ENCODE peak calls at places on chromosome 14, in seven cellular contexts. One of them, this sample, is unnamed.

GRCh38 chr14:67517083-67517482 is 16.0 kb upstream of the PLEKHH1 start:
- DNase-seq in ovary: peak; percentile 23
- DNase-seq in lower leg skin: no peak
- DNase-seq in body of pancreas: peak; percentile 62
- DNase-seq in A549: no peak
- DNase-seq in esophagus muscularis mucosa: no peak
- DNase-seq in Peyer's patch: no peak
- DNase-seq in this sample: no peak

GRCh38 chr14:31994391-31995033 is 82.6 kb upstream of the ARHGAP5 start:
- DNase-seq in ovary: no peak
- DNase-seq in lower leg skin: no peak
- DNase-seq in body of pancreas: no peak
- DNase-seq in A549: no peak
- DNase-seq in esophagus muscularis mucosa: peak; percentile 86
- DNase-seq in Peyer's patch: no peak
- DNase-seq in this sample: no peak

GRCh38 chr14:61282746-61283145 is 1.6 kb upstream of the TMEM30B start:
- DNase-seq in ovary: no peak
- DNase-seq in lower leg skin: no peak
- DNase-seq in body of pancreas: no peak
- DNase-seq in A549: no peak
- DNase-seq in esophagus muscularis mucosa: no peak
- DNase-seq in Peyer's patch: no peak
- DNase-seq in this sample: no peak

GRCh38 chr14:85811340-85811739 is 281.4 kb downstream of the FLRT2 start:
- DNase-seq in ovary: no peak
- DNase-seq in lower leg skin: no peak
- DNase-seq in body of pancreas: no peak
- DNase-seq in A549: no peak
- DNase-seq in esophagus muscularis mucosa: no peak
- DNase-seq in Peyer's patch: no peak
- DNase-seq in this sample: no peak

GRCh38 chr14:73795974-73796373 is 55.7 kb upstream of the PTGR2 start:
- DNase-seq in ovary: no peak
- DNase-seq in lower leg skin: no peak
- DNase-seq in body of pancreas: peak; percentile 48
- DNase-seq in A549: peak; percentile 49
- DNase-seq in esophagus muscularis mucosa: no peak
- DNase-seq in Peyer's patch: no peak
- DNase-seq in this sample: no peak

GRCh38 chr14:95231966-95232365 is 74.6 kb upstream of the DICER1 start:
- DNase-seq in ovary: no peak
- DNase-seq in lower leg skin: no peak
- DNase-seq in body of pancreas: peak; percentile 25
- DNase-seq in A549: no peak
- DNase-seq in esophagus muscularis mucosa: no peak
- DNase-seq in Peyer's patch: no peak
- DNase-seq in this sample: no peak

GRCh38 chr14:38721822-38722431 is 381.1 kb downstream of the SEC23A start:
- DNase-seq in ovary: peak; percentile 27
- DNase-seq in lower leg skin: peak; percentile 51
- DNase-seq in body of pancreas: peak; percentile 70
- DNase-seq in A549: peak; percentile 18
- DNase-seq in esophagus muscularis mucosa: no peak
- DNase-seq in Peyer's patch: no peak
- DNase-seq in this sample: peak; percentile 48

GRCh38 chr14:55129086-55129427 is at the start of gene LGALS3:
- DNase-seq in ovary: peak; percentile 83
- DNase-seq in lower leg skin: peak; percentile 71
- DNase-seq in body of pancreas: peak; percentile 78
- DNase-seq in A549: peak; percentile 80
- DNase-seq in esophagus muscularis mucosa: no peak
- DNase-seq in Peyer's patch: peak; percentile 49
- DNase-seq in this sample: peak; percentile 72

GRCh38 chr14:93050761-93051160 is 65.0 kb downstream of the ITPK1 start:
- DNase-seq in ovary: no peak
- DNase-seq in lower leg skin: no peak
- DNase-seq in body of pancreas: no peak
- DNase-seq in A549: no peak
- DNase-seq in esophagus muscularis mucosa: no peak
- DNase-seq in Peyer's patch: no peak
- DNase-seq in this sample: no peak

GRCh38 chr14:73236752-73237218 is 521 bp upstream of the PAPLN start:
- DNase-seq in ovary: no peak
- DNase-seq in lower leg skin: no peak
- DNase-seq in body of pancreas: no peak
- DNase-seq in A549: no peak
- DNase-seq in esophagus muscularis mucosa: no peak
- DNase-seq in Peyer's patch: no peak
- DNase-seq in this sample: no peak

GRCh38 chr14:62329427-62329826 is 567.2 kb downstream of the SNAPC1 start:
- DNase-seq in ovary: no peak
- DNase-seq in lower leg skin: no peak
- DNase-seq in body of pancreas: no peak
- DNase-seq in A549: no peak
- DNase-seq in esophagus muscularis mucosa: no peak
- DNase-seq in Peyer's patch: no peak
- DNase-seq in this sample: no peak

GRCh38 chr14:38073641-38074040 is 134.1 kb upstream of the SSTR1 start:
- DNase-seq in ovary: no peak
- DNase-seq in lower leg skin: no peak
- DNase-seq in body of pancreas: no peak
- DNase-seq in A549: no peak
- DNase-seq in esophagus muscularis mucosa: no peak
- DNase-seq in Peyer's patch: no peak
- DNase-seq in this sample: no peak

GRCh38 chr14:32980178-32980886 is 41.7 kb downstream of the NPAS3 start:
- DNase-seq in ovary: no peak
- DNase-seq in lower leg skin: no peak
- DNase-seq in body of pancreas: no peak
- DNase-seq in A549: no peak
- DNase-seq in esophagus muscularis mucosa: no peak
- DNase-seq in Peyer's patch: no peak
- DNase-seq in this sample: no peak

GRCh38 chr14:37376944-37377609 is 179.3 kb downstream of the MIPOL1 start:
- DNase-seq in ovary: no peak
- DNase-seq in lower leg skin: no peak
- DNase-seq in body of pancreas: no peak
- DNase-seq in A549: no peak
- DNase-seq in esophagus muscularis mucosa: no peak
- DNase-seq in Peyer's patch: no peak
- DNase-seq in this sample: no peak

GRCh38 chr14:37900582-37900981 is 305.2 kb downstream of the TTC6 start:
- DNase-seq in ovary: no peak
- DNase-seq in lower leg skin: no peak
- DNase-seq in body of pancreas: no peak
- DNase-seq in A549: no peak
- DNase-seq in esophagus muscularis mucosa: no peak
- DNase-seq in Peyer's patch: no peak
- DNase-seq in this sample: no peak

GRCh38 chr14:54665938-54666337 is 99.0 kb downstream of the SAMD4A start:
- DNase-seq in ovary: no peak
- DNase-seq in lower leg skin: no peak
- DNase-seq in body of pancreas: no peak
- DNase-seq in A549: no peak
- DNase-seq in esophagus muscularis mucosa: no peak
- DNase-seq in Peyer's patch: no peak
- DNase-seq in this sample: no peak

GRCh38 chr14:38291681-38292459 is 36.0 kb upstream of the CLEC14A start:
- DNase-seq in ovary: no peak
- DNase-seq in lower leg skin: no peak
- DNase-seq in body of pancreas: no peak
- DNase-seq in A549: no peak
- DNase-seq in esophagus muscularis mucosa: no peak
- DNase-seq in Peyer's patch: no peak
- DNase-seq in this sample: no peak

GRCh38 chr14:73829526-73830431 is 21.9 kb upstream of the PTGR2 start:
- DNase-seq in ovary: no peak
- DNase-seq in lower leg skin: no peak
- DNase-seq in body of pancreas: peak; percentile 32
- DNase-seq in A549: no peak
- DNase-seq in esophagus muscularis mucosa: no peak
- DNase-seq in Peyer's patch: no peak
- DNase-seq in this sample: peak; percentile 78

GRCh38 chr14:33484264-33484663 is 466.6 kb downstream of the EGLN3 start:
- DNase-seq in ovary: no peak
- DNase-seq in lower leg skin: no peak
- DNase-seq in body of pancreas: no peak
- DNase-seq in A549: no peak
- DNase-seq in esophagus muscularis mucosa: no peak
- DNase-seq in Peyer's patch: no peak
- DNase-seq in this sample: no peak

GRCh38 chr14:92657457-92658142 is 90.8 kb downstream of the LGMN start:
- DNase-seq in ovary: no peak
- DNase-seq in lower leg skin: peak; percentile 59
- DNase-seq in body of pancreas: peak; percentile 79
- DNase-seq in A549: no peak
- DNase-seq in esophagus muscularis mucosa: no peak
- DNase-seq in Peyer's patch: no peak
- DNase-seq in this sample: peak; percentile 37

GRCh38 chr14:49962616-49963015 is 69.7 kb downstream of the ARF6 start:
- DNase-seq in ovary: no peak
- DNase-seq in lower leg skin: peak; percentile 78
- DNase-seq in body of pancreas: no peak
- DNase-seq in A549: no peak
- DNase-seq in esophagus muscularis mucosa: no peak
- DNase-seq in Peyer's patch: peak; percentile 59
- DNase-seq in this sample: peak; percentile 11

GRCh38 chr14:78598046-78598652 is 428.0 kb downstream of the NRXN3 start:
- DNase-seq in ovary: peak; percentile 17
- DNase-seq in lower leg skin: no peak
- DNase-seq in body of pancreas: peak; percentile 43
- DNase-seq in A549: peak; percentile 68
- DNase-seq in esophagus muscularis mucosa: no peak
- DNase-seq in Peyer's patch: no peak
- DNase-seq in this sample: peak; percentile 58

GRCh38 chr14:21087294-21088091 is 11.0 kb downstream of the ZNF219 start:
- DNase-seq in ovary: peak; percentile 24
- DNase-seq in lower leg skin: no peak
- DNase-seq in body of pancreas: peak; percentile 67
- DNase-seq in A549: no peak
- DNase-seq in esophagus muscularis mucosa: no peak
- DNase-seq in Peyer's patch: no peak
- DNase-seq in this sample: peak; percentile 69

GRCh38 chr14:61174395-61175386 is 106.4 kb downstream of the TMEM30B start:
- DNase-seq in ovary: no peak
- DNase-seq in lower leg skin: no peak
- DNase-seq in body of pancreas: no peak
- DNase-seq in A549: no peak
- DNase-seq in esophagus muscularis mucosa: no peak
- DNase-seq in Peyer's patch: no peak
- DNase-seq in this sample: peak; percentile 7

GRCh38 chr14:55336161-55336560 is 64.9 kb downstream of the FBXO34 start:
- DNase-seq in ovary: no peak
- DNase-seq in lower leg skin: no peak
- DNase-seq in body of pancreas: peak; percentile 35
- DNase-seq in A549: no peak
- DNase-seq in esophagus muscularis mucosa: no peak
- DNase-seq in Peyer's patch: no peak
- DNase-seq in this sample: no peak

GRCh38 chr14:102341566-102341965 is 21.1 kb downstream of the CINP start:
- DNase-seq in ovary: no peak
- DNase-seq in lower leg skin: no peak
- DNase-seq in body of pancreas: no peak
- DNase-seq in A549: no peak
- DNase-seq in esophagus muscularis mucosa: no peak
- DNase-seq in Peyer's patch: no peak
- DNase-seq in this sample: no peak

GRCh38 chr14:70254476-70254961 is 65.8 kb upstream of the SLC8A3 start:
- DNase-seq in ovary: peak; percentile 27
- DNase-seq in lower leg skin: no peak
- DNase-seq in body of pancreas: peak; percentile 85
- DNase-seq in A549: no peak
- DNase-seq in esophagus muscularis mucosa: no peak
- DNase-seq in Peyer's patch: no peak
- DNase-seq in this sample: peak; percentile 11
- TF ChIP-seq CTCF in ovary: no peak
- TF ChIP-seq CTCF in lower leg skin: no peak
- TF ChIP-seq CTCF in body of pancreas: no peak
- TF ChIP-seq CTCF in A549: no peak
- TF ChIP-seq CTCF in esophagus muscularis mucosa: no peak
- TF ChIP-seq CTCF in Peyer's patch: no peak
- TF ChIP-seq CTCF in this sample: no peak

GRCh38 chr14:98192946-98193345 is 1079.1 kb downstream of the BCL11B start:
- DNase-seq in ovary: no peak
- DNase-seq in lower leg skin: no peak
- DNase-seq in body of pancreas: no peak
- DNase-seq in A549: no peak
- DNase-seq in esophagus muscularis mucosa: no peak
- DNase-seq in Peyer's patch: no peak
- DNase-seq in this sample: no peak
- TF ChIP-seq POLR2A in ovary: no peak
- TF ChIP-seq POLR2A in lower leg skin: no peak
- TF ChIP-seq POLR2A in body of pancreas: no peak
- TF ChIP-seq POLR2A in A549: no peak
- TF ChIP-seq POLR2A in esophagus muscularis mucosa: no peak
- TF ChIP-seq POLR2A in Peyer's patch: no peak
- TF ChIP-seq POLR2A in this sample: no peak

GRCh38 chr14:94175403-94176146 is 1.5 kb downstream of the PPP4R4 start:
- DNase-seq in ovary: no peak
- DNase-seq in lower leg skin: no peak
- DNase-seq in body of pancreas: no peak
- DNase-seq in A549: no peak
- DNase-seq in esophagus muscularis mucosa: no peak
- DNase-seq in Peyer's patch: no peak
- DNase-seq in this sample: no peak
- H3K4me3 ChIP-seq in ovary: peak overlapping the region; percentile 57
- H3K4me3 ChIP-seq in lower leg skin: no peak overlapping the region
- H3K4me3 ChIP-seq in body of pancreas: no peak overlapping the region
- H3K4me3 ChIP-seq in A549: no peak overlapping the region
- H3K4me3 ChIP-seq in esophagus muscularis mucosa: peak overlapping the region; percentile 69
- H3K4me3 ChIP-seq in Peyer's patch: peak overlapping the region; percentile 64
- H3K4me3 ChIP-seq in this sample: no peak overlapping the region

DNA sequence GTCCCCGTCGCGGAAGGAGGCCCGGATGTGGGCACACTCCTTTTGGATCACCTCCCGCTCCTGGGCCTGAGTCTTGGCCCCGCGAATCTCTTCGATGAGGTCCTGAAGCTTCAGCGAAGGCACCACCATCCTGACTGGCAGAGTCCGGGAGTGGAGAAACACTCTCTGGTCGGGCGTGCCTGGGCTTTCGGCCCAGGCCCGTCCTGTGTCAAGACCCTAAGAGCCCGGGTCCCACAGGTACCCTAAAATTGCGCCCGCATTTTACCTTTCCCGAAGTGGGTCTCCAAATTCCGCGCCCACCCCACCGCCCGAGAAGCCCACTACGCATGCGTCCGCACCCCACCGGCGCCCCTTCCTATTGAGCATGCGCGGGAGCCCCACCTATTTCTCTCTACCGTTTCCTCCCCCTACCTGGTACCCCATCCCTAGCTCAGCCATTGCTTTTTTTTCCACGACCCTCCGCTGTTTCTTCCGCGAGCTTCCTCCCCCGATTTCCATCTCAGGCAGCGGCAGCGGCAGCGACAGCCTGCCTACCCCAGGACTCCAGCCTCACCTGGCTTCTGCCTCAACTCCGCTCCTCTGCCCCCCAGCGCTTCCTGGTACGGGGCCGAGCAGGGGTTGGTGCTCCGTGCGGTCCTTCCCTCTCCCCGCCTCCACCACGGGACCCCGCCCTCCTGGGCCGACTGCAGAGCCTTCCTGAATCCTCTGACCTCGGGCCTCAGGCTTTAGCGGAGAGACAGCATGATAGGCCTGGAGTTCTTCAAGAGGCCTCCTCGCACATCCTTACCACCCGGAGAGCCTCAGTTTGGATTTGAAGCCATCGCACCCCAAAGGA is at the start of gene AP1G2:
- DNase-seq in ovary: peak; percentile 92
- DNase-seq in lower leg skin: peak; percentile 90
- DNase-seq in body of pancreas: peak; percentile 93
- DNase-seq in A549: peak; percentile 84
- DNase-seq in esophagus muscularis mucosa: peak; percentile 95
- DNase-seq in Peyer's patch: peak; percentile 92
- DNase-seq in this sample: peak; percentile 92
- TF ChIP-seq CTCF in ovary: no peak
- TF ChIP-seq CTCF in lower leg skin: no peak
- TF ChIP-seq CTCF in body of pancreas: no peak
- TF ChIP-seq CTCF in A549: peak; percentile 2
- TF ChIP-seq CTCF in esophagus muscularis mucosa: no peak
- TF ChIP-seq CTCF in Peyer's patch: no peak
- TF ChIP-seq CTCF in this sample: no peak

This sample was measured in NB4.